ENCODE peak calls at places on chromosomes 1 and 21, in four cellular contexts. B is HT1080; A is HuH-7; Y is central memory CD4-positive, alpha-beta T cell. M is an unnamed sample.

GRCh38 chr1:180600301-180600700 is 31.5 kb upstream of the XPR1 start:
- DNase-seq in A (no peak), B (no peak), Y (no peak), M (no peak)

GRCh38 chr21:46667191-46667734 is 31.8 kb downstream of the PRMT2 start:
- DNase-seq in Y (no peak), A (peak), B (no peak), M (no peak)

GRCh38 chr1:31064685-31065309 is 720 bp downstream of the PUM1 start:
- DNase-seq in Y (no peak), B (peak), A (no peak), M (peak)

GRCh38 chr1:114671011-114671938 is 1.4 kb upstream of the DENND2C start:
- DNase-seq in A (no peak), Y (peak), B (no peak), M (no peak)

GRCh38 chr1:212284332-212284743 is 872 bp upstream of the PPP2R5A start:
- DNase-seq in B (no peak), Y (no peak), A (no peak), M (no peak)

GRCh38 chr21:42309753-42310213 is 5.4 kb downstream of the TFF3 start:
- DNase-seq in B (peak), Y (peak), A (peak), M (peak)

GRCh38 chr21:42106425-42106824 is 35.3 kb downstream of the UMODL1 start:
- DNase-seq in Y (no peak), A (no peak), B (no peak), M (no peak)

GRCh38 chr1:8384577-8384976 is 66.7 kb downstream of the SLC45A1 start:
- DNase-seq in Y (no peak), B (peak), A (no peak), M (no peak)

GRCh38 chr1:83641828-83642443 is 357.0 kb downstream of the TTLL7 start:
- DNase-seq in A (no peak), B (no peak), Y (no peak), M (no peak)

GRCh38 chr1:81155131-81155530 is 645.6 kb upstream of the ADGRL2 start:
- DNase-seq in B (peak), Y (no peak), A (no peak), M (no peak)

GRCh38 chr1:47402591-47402990 is 13.5 kb upstream of the FOXE3 start:
- DNase-seq in B (no peak), A (no peak), Y (no peak), M (no peak)

GRCh38 chr1:155840391-155840790 is 16.6 kb downstream of the GON4L start:
- DNase-seq in A (no peak), Y (no peak), B (no peak), M (no peak)

GRCh38 chr1:225426395-225427248 is 1.2 kb downstream of the LBR start:
- DNase-seq in Y (peak), A (no peak), B (peak), M (peak)

GRCh38 chr1:161215079-161215478 is at the start of gene FCER1G:
- DNase-seq in Y (no peak), A (no peak), B (no peak), M (no peak)

GRCh38 chr1:2232916-2233438 is 4.9 kb downstream of the SKI start:
- DNase-seq in Y (peak), B (no peak), A (no peak), M (no peak)

GRCh38 chr1:27201295-27201694 is 33.1 kb upstream of the WDTC1 start:
- DNase-seq in Y (no peak), A (no peak), B (no peak), M (no peak)

GRCh38 chr1:56578664-56578962 is 750 bp downstream of the PLPP3 start:
- DNase-seq in Y (no peak), A (peak), B (no peak), M (peak)

GRCh38 chr1:59990470-59990869 is 63.9 kb upstream of the CYP2J2 start:
- DNase-seq in Y (no peak), B (no peak), A (no peak), M (no peak)

GRCh38 chr1:25695991-25696330 is 79.4 kb downstream of the MAN1C1 start:
- DNase-seq in A (no peak), Y (no peak), B (peak), M (peak)

GRCh38 chr1:179586107-179586823 is 5.4 kb upstream of the TDRD5 start:
- DNase-seq in Y (no peak), A (peak), B (peak), M (peak)

GRCh38 chr1:25890249-25891034 is 14.9 kb upstream of the PAQR7 start:
- DNase-seq in Y (no peak), B (peak), A (no peak), M (no peak)

GRCh38 chr1:83574749-83575148 is 424.2 kb downstream of the TTLL7 start:
- DNase-seq in B (no peak), Y (no peak), A (no peak), M (no peak)

GRCh38 chr21:41877901-41878830 is 978 bp downstream of the PRDM15 start:
- DNase-seq in B (peak), Y (peak), A (peak), M (peak)

GRCh38 chr1:998905-999796 is 746 bp downstream of the HES4 start:
- DNase-seq in A (peak), Y (peak), B (no peak), M (no peak)

GRCh38 chr1:22880174-22880601 is 92.5 kb downstream of the LACTBL1 start:
- DNase-seq in B (peak), Y (no peak), A (no peak), M (no peak)

GRCh38 chr1:27891196-27891889 is 19.0 kb downstream of the THEMIS2 start:
- DNase-seq in B (no peak), Y (peak), A (no peak), M (no peak)

GRCh38 chr1:52747450-52747849 is 21.2 kb downstream of the ZYG11B start:
- DNase-seq in A (no peak), B (no peak), Y (no peak), M (no peak)

GRCh38 chr1:169595764-169596711 is 9.8 kb upstream of the F5 start:
- DNase-seq in B (peak), A (no peak), Y (no peak), M (no peak)

GRCh38 chr1:48019714-48020315 is 22.6 kb upstream of the TRABD2B start:
- DNase-seq in B (no peak), Y (no peak), A (no peak), M (no peak)

GRCh38 chr1:99748419-99748818 is 18.0 kb downstream of the FRRS1 start:
- DNase-seq in B (peak), A (peak), Y (no peak), M (no peak)

GRCh38 chr1:206710457-206710823 is 25.7 kb downstream of the MAPKAPK2 start:
- DNase-seq in A (no peak), Y (no peak), B (no peak), M (no peak)

GRCh38 chr1:118100686-118101300 is 84.2 kb downstream of the SPAG17 start:
- DNase-seq in B (no peak), A (no peak), Y (no peak), M (no peak)

GRCh38 chr1:117620440-117620839 is 14.6 kb downstream of the TENT5C start:
- DNase-seq in A (no peak), B (no peak), Y (no peak), M (no peak)

GRCh38 chr21:32524010-32524719 is 61.2 kb downstream of the TCP10L start:
- DNase-seq in Y (no peak), A (no peak), B (peak), M (no peak)

GRCh38 chr1:205514211-205515142 is 10.0 kb downstream of the CDK18 start:
- DNase-seq in A (no peak), Y (no peak), B (no peak), M (no peak)

GRCh38 chr1:19799877-19800804 is at the start of gene TMCO4:
- DNase-seq in A (peak), B (peak), Y (peak), M (peak)

GRCh38 chr1:214332950-214333798 is 52.2 kb downstream of the SMYD2 start:
- DNase-seq in A (peak), B (peak), Y (peak), M (peak)